ENCODE peak calls at places on chromosome 12, in four cellular contexts. K is adipocyte, M is A673, N is ovary. E is an unnamed sample.

GRCh38 chr12:32261638-32262037 is 137.7 kb upstream of the FGD4 start:
- DNase-seq in N (no peak), K (no peak), M (no peak), E (no peak)

GRCh38 chr12:104582739-104583138 is 126.0 kb downstream of the CHST11 start:
- DNase-seq in M (no peak), N (no peak), K (no peak), E (no peak)

GRCh38 chr12:49832836-49833421 is 4.7 kb upstream of the NCKAP5L start:
- DNase-seq in M (peak; percentile 45), K (peak; percentile 82), N (no peak), E (no peak)

GRCh38 chr12:83017001-83017400 is 330.3 kb downstream of the TMTC2 start:
- DNase-seq in K (no peak), N (no peak), M (no peak), E (no peak)

GRCh38 chr12:60101715-60102114 is 505.9 kb downstream of the SLC16A7 start:
- DNase-seq in K (peak; percentile 9), N (no peak), M (no peak), E (no peak)

GRCh38 chr12:19423531-19423930 is 15.8 kb upstream of the AEBP2 start:
- DNase-seq in M (no peak), K (no peak), N (no peak), E (no peak)

GRCh38 chr12:117048585-117048904 is 50.7 kb downstream of the TESC start:
- DNase-seq in K (no peak), M (no peak), N (no peak), E (no peak)

GRCh38 chr12:13853471-13853870 is 127.9 kb downstream of the GRIN2B start:
- DNase-seq in K (no peak), N (no peak), M (no peak), E (no peak)

GRCh38 chr12:54028324-54029201 is at the start of gene HOXC6:
- DNase-seq in K (no peak), M (no peak), N (peak; percentile 67), E (no peak)

GRCh38 chr12:115632323-115632722 is 645.2 kb downstream of the MED13L start:
- DNase-seq in M (no peak), N (no peak), K (peak; percentile 17), E (no peak)

GRCh38 chr12:17588968-17589367 is 501.0 kb downstream of the RERGL start:
- DNase-seq in M (peak; percentile 90), N (no peak), K (no peak), E (no peak)

GRCh38 chr12:116319851-116320621 is 42.5 kb upstream of the MED13L start:
- DNase-seq in M (no peak), N (peak; percentile 64), K (peak; percentile 95), E (peak; percentile 72)

GRCh38 chr12:8996682-8997405 is 7.5 kb downstream of the KLRG1 start:
- DNase-seq in N (no peak), K (peak; percentile 19), M (no peak), E (no peak)

GRCh38 chr12:24455811-24456210 is 493.1 kb downstream of the BCAT1 start:
- DNase-seq in K (no peak), M (no peak), N (no peak), E (no peak)

GRCh38 chr12:68455676-68456345 is 123.6 kb upstream of the MDM1 start:
- DNase-seq in M (peak; percentile 79), N (no peak), K (no peak), E (no peak)

GRCh38 chr12:62602445-62603060 is 135.9 kb downstream of the MON2 start:
- DNase-seq in M (peak; percentile 95), K (peak; percentile 94), N (peak; percentile 89), E (peak; percentile 91)

GRCh38 chr12:114834621-114835020 is 150.6 kb upstream of the TBX3 start:
- DNase-seq in K (peak; percentile 19), N (no peak), M (no peak), E (no peak)

GRCh38 chr12:32533971-32534590 is 134.7 kb downstream of the FGD4 start:
- DNase-seq in K (peak; percentile 86), N (no peak), M (peak; percentile 42), E (no peak)

GRCh38 chr12:55741978-55742377 is 944 bp upstream of the GDF11 start:
- DNase-seq in K (no peak), M (no peak), N (no peak), E (no peak)

GRCh38 chr12:33439587-33440011 is at the start of gene SYT10:
- DNase-seq in M (peak; percentile 20), K (peak; percentile 14), N (peak; percentile 14), E (no peak)

GRCh38 chr12:47753021-47754001 is 5.4 kb downstream of the RAPGEF3 start:
- DNase-seq in N (no peak), M (no peak), K (no peak), E (peak; percentile 87)

GRCh38 chr12:11853126-11853525 is 203.7 kb downstream of the ETV6 start:
- DNase-seq in K (no peak), N (no peak), M (no peak), E (no peak)

GRCh38 chr12:10718279-10718821 is 4.8 kb downstream of the YBX3 start:
- DNase-seq in N (no peak), K (peak; percentile 77), M (peak; percentile 19), E (no peak)

GRCh38 chr12:104376650-104377506 is 73.3 kb downstream of the EID3 start:
- DNase-seq in M (no peak), K (no peak), N (no peak), E (no peak)

GRCh38 chr12:49577589-49578315 is 9.8 kb upstream of the MCRS1 start:
- DNase-seq in K (no peak), M (no peak), N (no peak), E (no peak)

GRCh38 chr12:20798561-20798960 is 11.9 kb upstream of the SLCO1B3 start:
- DNase-seq in N (no peak), K (peak; percentile 57), M (peak; percentile 57), E (no peak)

GRCh38 chr12:2248901-2249381 is 196.2 kb downstream of the CACNA1C start:
- DNase-seq in M (peak; percentile 26), K (peak; percentile 45), N (no peak), E (no peak)

GRCh38 chr12:84994436-84994835 is 41.6 kb downstream of the TSPAN19 start:
- DNase-seq in N (no peak), M (peak; percentile 40), K (peak; percentile 20), E (no peak)

GRCh38 chr12:1497161-1497560 is 97.2 kb downstream of the FBXL14 start:
- DNase-seq in M (no peak), K (no peak), N (no peak), E (no peak)

GRCh38 chr12:64221656-64222010 is 463 bp downstream of the KICS2 start:
- DNase-seq in N (peak; percentile 84), M (peak; percentile 93), K (peak; percentile 91), E (peak; percentile 83)

GRCh38 chr12:26987634-26988424 is 26.4 kb downstream of the TM7SF3 start:
- DNase-seq in M (peak; percentile 80), K (no peak), N (no peak), E (no peak)

DNA sequence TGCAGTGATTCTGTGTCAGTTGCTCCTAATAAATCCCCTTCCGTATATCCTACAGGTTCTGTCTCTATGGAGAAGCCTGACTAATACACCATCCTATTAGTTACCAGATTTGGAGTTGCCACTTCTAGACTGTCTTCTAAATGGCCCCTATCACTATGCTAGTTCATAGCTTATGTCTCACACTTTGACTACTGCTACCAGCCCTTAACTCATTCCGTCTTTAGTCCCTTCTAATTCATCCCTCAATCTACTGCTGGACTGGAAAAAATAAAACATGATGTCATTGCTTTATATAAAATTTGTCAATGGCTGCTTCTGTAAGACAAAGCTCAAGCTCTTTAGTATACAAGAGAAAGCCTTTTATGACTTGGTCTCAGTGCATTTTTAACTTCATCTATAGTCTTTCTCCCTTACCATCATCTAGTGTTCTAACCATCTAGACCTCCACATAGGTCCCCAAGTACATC is 99.5 kb downstream of the PPP1R12A start:
- DNase-seq in M (no peak), N (no peak), K (no peak), E (no peak)
- H3K4me1 ChIP-seq in M (peaks cover 7% of the 10 kb centered on the region), N (no peaks in the 10 kb centered on the region), K (peaks cover 6% of the 10 kb centered on the region), E (peaks cover 30% of the 10 kb centered on the region)

GRCh38 chr12:52201520-52201839 is 9.7 kb upstream of the KRT80 start:
- DNase-seq in N (no peak), M (no peak), K (no peak), E (no peak)

GRCh38 chr12:52200783-52201519 is 9.1 kb upstream of the KRT80 start:
- DNase-seq in N (no peak), M (no peak), K (no peak), E (no peak)

GRCh38 chr12:52204095-52204930 is 12.5 kb upstream of the KRT80 start:
- DNase-seq in K (no peak), N (no peak), M (no peak), E (no peak)

GRCh38 chr12:52203126-52203921 is 11.5 kb upstream of the KRT80 start:
- DNase-seq in K (no peak), N (peak; percentile 37), M (peak; percentile 87), E (peak; percentile 74)

GRCh38 chr12:52202361-52203078 is 10.7 kb upstream of the KRT80 start:
- DNase-seq in M (peak; percentile 54), N (peak; percentile 37), K (no peak), E (no peak)
- H3K4me1 ChIP-seq in M (peaks cover 20% of the 10 kb centered on the region), N (peaks cover 1% of the 10 kb centered on the region), K (peaks cover 33% of the 10 kb centered on the region), E (peaks cover 56% of the 10 kb centered on the region)

GRCh38 chr12:89497467-89497866 is 27.1 kb downstream of the GALNT4 start:
- DNase-seq in K (no peak), M (no peak), N (no peak), E (no peak)
- H3K4me1 ChIP-seq in K (no peaks in the 10 kb centered on the region), M (no peaks in the 10 kb centered on the region), N (no peaks in the 10 kb centered on the region), E (no peaks in the 10 kb centered on the region)

DNA sequence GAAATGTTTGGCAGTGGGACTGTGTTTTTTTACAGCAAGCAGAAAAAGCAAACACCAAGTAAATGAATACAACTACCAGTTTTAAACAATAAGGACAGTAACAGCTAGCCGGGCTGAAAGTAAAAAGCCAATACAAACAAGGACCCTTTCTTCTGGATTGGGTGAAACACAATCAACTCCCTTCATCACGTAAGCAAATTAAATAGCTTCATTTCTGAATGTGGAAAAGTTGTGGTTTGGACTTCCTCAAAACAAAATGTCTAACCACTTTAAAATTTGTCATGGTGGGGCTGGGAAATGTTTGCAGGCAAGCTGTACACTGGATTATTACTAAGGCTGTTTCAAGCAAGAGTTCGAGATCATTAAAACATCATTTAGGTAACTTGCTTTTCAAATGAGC is 47.4 kb downstream of the TCHP start:
- DNase-seq in K (peak; percentile 62), M (peak; percentile 69), N (no peak), E (no peak)
- H3K4me1 ChIP-seq in K (peaks cover 60% of the 10 kb centered on the region), M (peaks cover 18% of the 10 kb centered on the region), N (peaks cover 28% of the 10 kb centered on the region), E (peaks cover 63% of the 10 kb centered on the region)

GRCh38 chr12:6791931-6792520 is 2.7 kb downstream of the CD4 start:
- DNase-seq in K (no peak), M (no peak), N (no peak), E (no peak)
- H3K4me1 ChIP-seq in K (no peaks in the 10 kb centered on the region), M (no peaks in the 10 kb centered on the region), N (no peaks in the 10 kb centered on the region), E (peaks cover 9% of the 10 kb centered on the region)

E was measured in heart right ventricle.